ENCODE peak calls at places on chromosomes 1 and 21, in four cellular contexts. One of them, this sample, is unnamed. For H3K4me1 and H3K27me3, the result is how much of the 10 kb centered on the place peaks cover.

GRCh38 chr1:53998223-53998622 is 19.8 kb downstream of the LDLRAD1 start:
- DNase-seq in transverse colon: no peak
- DNase-seq in PC-9: no peak
- DNase-seq in IMR-90: no peak
- DNase-seq in this sample: no peak

GRCh38 chr1:184513966-184514365 is 127.1 kb downstream of the C1orf21 start:
- DNase-seq in transverse colon: no peak
- DNase-seq in PC-9: no peak
- DNase-seq in IMR-90: peak
- DNase-seq in this sample: peak

GRCh38 chr1:55443175-55443933 is 228.2 kb upstream of the USP24 start:
- DNase-seq in PC-9: peak
- DNase-seq in transverse colon: peak
- DNase-seq in IMR-90: peak
- DNase-seq in this sample: peak

GRCh38 chr1:172903581-172904220 is 147.0 kb downstream of the TNFSF18 start:
- DNase-seq in transverse colon: no peak
- DNase-seq in PC-9: peak
- DNase-seq in IMR-90: peak
- DNase-seq in this sample: peak

GRCh38 chr1:200234938-200235337 is 174.9 kb downstream of the ZNF281 start:
- DNase-seq in PC-9: no peak
- DNase-seq in transverse colon: no peak
- DNase-seq in IMR-90: no peak
- DNase-seq in this sample: no peak

GRCh38 chr1:182803846-182804245 is 14.3 kb downstream of the NPL start:
- DNase-seq in transverse colon: no peak
- DNase-seq in PC-9: peak
- DNase-seq in IMR-90: no peak
- DNase-seq in this sample: peak

GRCh38 chr21:16309250-16309971 is 579.6 kb downstream of the USP25 start:
- DNase-seq in PC-9: no peak
- DNase-seq in transverse colon: no peak
- DNase-seq in IMR-90: no peak
- DNase-seq in this sample: no peak

GRCh38 chr1:168488153-168488552 is 55.6 kb downstream of the XCL2 start:
- DNase-seq in PC-9: no peak
- DNase-seq in IMR-90: peak
- DNase-seq in transverse colon: no peak
- DNase-seq in this sample: peak

GRCh38 chr1:39243302-39243701 is 38.8 kb downstream of the MACF1 start:
- DNase-seq in IMR-90: no peak
- DNase-seq in PC-9: no peak
- DNase-seq in transverse colon: no peak
- DNase-seq in this sample: no peak

GRCh38 chr1:24558902-24559791 is 3.3 kb downstream of the NCMAP start:
- DNase-seq in PC-9: peak
- DNase-seq in IMR-90: peak
- DNase-seq in transverse colon: peak
- DNase-seq in this sample: no peak

GRCh38 chr21:18164933-18165332 is 79.7 kb upstream of the CHODL start:
- DNase-seq in PC-9: no peak
- DNase-seq in transverse colon: no peak
- DNase-seq in IMR-90: no peak
- DNase-seq in this sample: peak

GRCh38 chr1:45016090-45016697 is 4.1 kb downstream of the UROD start:
- DNase-seq in IMR-90: no peak
- DNase-seq in transverse colon: no peak
- DNase-seq in PC-9: no peak
- DNase-seq in this sample: no peak

GRCh38 chr1:145826030-145826429 is 2.0 kb downstream of the POLR3C start:
- DNase-seq in IMR-90: no peak
- DNase-seq in PC-9: no peak
- DNase-seq in transverse colon: no peak
- DNase-seq in this sample: no peak

GRCh38 chr21:38027901-38028300 is 111.6 kb upstream of the KCNJ6 start:
- DNase-seq in transverse colon: no peak
- DNase-seq in PC-9: no peak
- DNase-seq in IMR-90: no peak
- DNase-seq in this sample: peak

GRCh38 chr1:2414297-2414958 is 2.1 kb upstream of the PEX10 start:
- DNase-seq in PC-9: peak
- DNase-seq in IMR-90: peak
- DNase-seq in transverse colon: peak
- DNase-seq in this sample: no peak

GRCh38 chr1:63317007-63317813 is 5.2 kb upstream of the FOXD3 start:
- DNase-seq in transverse colon: peak
- DNase-seq in IMR-90: peak
- DNase-seq in PC-9: peak
- DNase-seq in this sample: no peak

GRCh38 chr1:51506537-51506936 is 12.5 kb downstream of the EPS15 start:
- DNase-seq in transverse colon: no peak
- DNase-seq in PC-9: no peak
- DNase-seq in IMR-90: peak
- DNase-seq in this sample: peak

GRCh38 chr1:59039551-59039950 is 255.7 kb upstream of the JUN start:
- DNase-seq in IMR-90: no peak
- DNase-seq in PC-9: no peak
- DNase-seq in transverse colon: no peak
- DNase-seq in this sample: peak

GRCh38 chr1:105260018-105260417 is 1510.3 kb downstream of the AMY1C start:
- DNase-seq in PC-9: no peak
- DNase-seq in transverse colon: no peak
- DNase-seq in IMR-90: no peak
- DNase-seq in this sample: no peak

GRCh38 chr1:5834477-5835178 is 157.6 kb downstream of the NPHP4 start:
- DNase-seq in IMR-90: no peak
- DNase-seq in PC-9: no peak
- DNase-seq in transverse colon: no peak
- DNase-seq in this sample: no peak

GRCh38 chr1:13469343-13469742 is 44.5 kb downstream of the LRRC38 start:
- DNase-seq in transverse colon: no peak
- DNase-seq in PC-9: no peak
- DNase-seq in IMR-90: no peak
- DNase-seq in this sample: no peak

GRCh38 chr1:59220356-59220755 is 76.5 kb upstream of the FGGY start:
- DNase-seq in transverse colon: no peak
- DNase-seq in IMR-90: no peak
- DNase-seq in PC-9: no peak
- DNase-seq in this sample: no peak

GRCh38 chr1:234617986-234618725 is 8.2 kb upstream of the IRF2BP2 start:
- DNase-seq in PC-9: no peak
- DNase-seq in transverse colon: no peak
- DNase-seq in IMR-90: peak
- DNase-seq in this sample: peak

GRCh38 chr1:184428604-184429003 is 41.8 kb downstream of the C1orf21 start:
- DNase-seq in IMR-90: no peak
- DNase-seq in transverse colon: no peak
- DNase-seq in PC-9: no peak
- DNase-seq in this sample: no peak

GRCh38 chr1:151255381-151255780 is 847 bp downstream of the PSMD4 start:
- DNase-seq in PC-9: no peak
- DNase-seq in transverse colon: no peak
- DNase-seq in IMR-90: peak
- DNase-seq in this sample: peak

GRCh38 chr1:41847733-41848132 is 71.0 kb downstream of the HIVEP3 start:
- DNase-seq in IMR-90: no peak
- DNase-seq in transverse colon: no peak
- DNase-seq in PC-9: no peak
- DNase-seq in this sample: no peak

GRCh38 chr1:180586671-180587155 is 27.9 kb downstream of the OVAAL start:
- DNase-seq in IMR-90: peak
- DNase-seq in PC-9: peak
- DNase-seq in transverse colon: no peak
- DNase-seq in this sample: peak

GRCh38 chr1:243667133-243667532 is 182.9 kb downstream of the AKT3 start:
- DNase-seq in transverse colon: no peak
- DNase-seq in PC-9: no peak
- DNase-seq in IMR-90: no peak
- DNase-seq in this sample: no peak

GRCh38 chr1:53639251-53639721 is 99.7 kb downstream of the GLIS1 start:
- DNase-seq in IMR-90: peak
- DNase-seq in transverse colon: no peak
- DNase-seq in PC-9: peak
- DNase-seq in this sample: peak

GRCh38 chr1:206736878-206737728 is 33.5 kb upstream of the IL19 start:
- DNase-seq in transverse colon: peak
- DNase-seq in IMR-90: no peak
- DNase-seq in PC-9: no peak
- DNase-seq in this sample: no peak
- H3K4me1 ChIP-seq in transverse colon: under half
- H3K4me1 ChIP-seq in IMR-90: under half
- H3K4me1 ChIP-seq in PC-9: under half
- H3K4me1 ChIP-seq in this sample: under half

GRCh38 chr1:4002061-4002521 is 102.0 kb upstream of the C1orf174 start:
- DNase-seq in transverse colon: no peak
- DNase-seq in PC-9: no peak
- DNase-seq in IMR-90: no peak
- DNase-seq in this sample: no peak

GRCh38 chr1:4001461-4001860 is 101.4 kb upstream of the C1orf174 start:
- DNase-seq in IMR-90: no peak
- DNase-seq in PC-9: no peak
- DNase-seq in transverse colon: no peak
- DNase-seq in this sample: no peak

GRCh38 chr1:4002741-4003140 is 102.7 kb upstream of the C1orf174 start:
- DNase-seq in PC-9: no peak
- DNase-seq in IMR-90: no peak
- DNase-seq in transverse colon: no peak
- DNase-seq in this sample: no peak

GRCh38 chr1:3999941-4000735 is 100.1 kb upstream of the C1orf174 start:
- DNase-seq in PC-9: no peak
- DNase-seq in IMR-90: no peak
- DNase-seq in transverse colon: no peak
- DNase-seq in this sample: no peak

DNA sequence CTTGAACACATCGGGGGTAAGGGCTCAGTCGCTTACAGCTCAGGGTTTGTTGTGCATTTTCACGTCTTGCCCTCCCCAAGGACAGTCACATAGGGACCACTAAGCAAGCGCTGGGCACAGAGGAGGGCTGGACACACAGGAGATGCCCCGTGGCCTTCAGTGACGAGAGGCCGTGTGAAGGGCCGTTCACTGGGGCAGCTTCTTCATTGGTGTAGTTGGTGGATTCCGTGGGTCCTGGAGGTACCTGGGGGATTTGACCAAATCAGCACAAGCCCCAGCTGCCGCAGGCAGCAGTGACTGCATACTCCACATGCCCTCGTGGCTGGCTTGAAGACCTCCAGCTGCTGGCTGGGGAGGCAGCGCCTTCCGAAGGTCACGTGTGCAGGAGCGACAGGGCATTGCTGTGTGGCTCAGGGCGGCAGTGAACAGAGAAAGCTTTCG is 100.8 kb upstream of the C1orf174 start:
- DNase-seq in PC-9: no peak
- DNase-seq in transverse colon: no peak
- DNase-seq in IMR-90: no peak
- DNase-seq in this sample: no peak
- H3K27me3 ChIP-seq in PC-9: half or more
- H3K27me3 ChIP-seq in transverse colon: under half
- H3K27me3 ChIP-seq in IMR-90: under half
- H3K27me3 ChIP-seq in this sample: under half

GRCh38 chr1:25889470-25889869 is 14.0 kb upstream of the PAQR7 start:
- DNase-seq in IMR-90: peak
- DNase-seq in transverse colon: no peak
- DNase-seq in PC-9: no peak
- DNase-seq in this sample: no peak
- TF ChIP-seq CTCF in IMR-90: peak
- TF ChIP-seq CTCF in transverse colon: no peak
- TF ChIP-seq CTCF in PC-9: peak
- TF ChIP-seq CTCF in this sample: peak

GRCh38 chr1:198156745-198157240 is at the start of gene NEK7:
- DNase-seq in PC-9: peak
- DNase-seq in transverse colon: peak
- DNase-seq in IMR-90: peak
- DNase-seq in this sample: peak
- H3K4me1 ChIP-seq in PC-9: under half
- H3K4me1 ChIP-seq in transverse colon: under half
- H3K4me1 ChIP-seq in IMR-90: under half
- H3K4me1 ChIP-seq in this sample: under half

GRCh38 chr1:169786974-169787373 is 7.7 kb downstream of the METTL18 start:
- DNase-seq in transverse colon: no peak
- DNase-seq in IMR-90: no peak
- DNase-seq in PC-9: no peak
- DNase-seq in this sample: no peak

GRCh38 chr1:169793730-169794129 is 977 bp downstream of the METTL18 start:
- DNase-seq in transverse colon: no peak
- DNase-seq in PC-9: no peak
- DNase-seq in IMR-90: no peak
- DNase-seq in this sample: no peak

GRCh38 chr1:169785267-169785666 is 9.4 kb downstream of the METTL18 start:
- DNase-seq in transverse colon: no peak
- DNase-seq in PC-9: no peak
- DNase-seq in IMR-90: no peak
- DNase-seq in this sample: no peak

GRCh38 chr1:169784102-169784501 is 10.6 kb downstream of the METTL18 start:
- DNase-seq in IMR-90: no peak
- DNase-seq in PC-9: no peak
- DNase-seq in transverse colon: no peak
- DNase-seq in this sample: no peak

GRCh38 chr1:169788402-169788801 is 6.3 kb downstream of the METTL18 start:
- DNase-seq in transverse colon: no peak
- DNase-seq in PC-9: no peak
- DNase-seq in IMR-90: no peak
- DNase-seq in this sample: no peak
- H3K27me3 ChIP-seq in transverse colon: under half
- H3K27me3 ChIP-seq in PC-9: under half
- H3K27me3 ChIP-seq in IMR-90: under half
- H3K27me3 ChIP-seq in this sample: under half

DNA sequence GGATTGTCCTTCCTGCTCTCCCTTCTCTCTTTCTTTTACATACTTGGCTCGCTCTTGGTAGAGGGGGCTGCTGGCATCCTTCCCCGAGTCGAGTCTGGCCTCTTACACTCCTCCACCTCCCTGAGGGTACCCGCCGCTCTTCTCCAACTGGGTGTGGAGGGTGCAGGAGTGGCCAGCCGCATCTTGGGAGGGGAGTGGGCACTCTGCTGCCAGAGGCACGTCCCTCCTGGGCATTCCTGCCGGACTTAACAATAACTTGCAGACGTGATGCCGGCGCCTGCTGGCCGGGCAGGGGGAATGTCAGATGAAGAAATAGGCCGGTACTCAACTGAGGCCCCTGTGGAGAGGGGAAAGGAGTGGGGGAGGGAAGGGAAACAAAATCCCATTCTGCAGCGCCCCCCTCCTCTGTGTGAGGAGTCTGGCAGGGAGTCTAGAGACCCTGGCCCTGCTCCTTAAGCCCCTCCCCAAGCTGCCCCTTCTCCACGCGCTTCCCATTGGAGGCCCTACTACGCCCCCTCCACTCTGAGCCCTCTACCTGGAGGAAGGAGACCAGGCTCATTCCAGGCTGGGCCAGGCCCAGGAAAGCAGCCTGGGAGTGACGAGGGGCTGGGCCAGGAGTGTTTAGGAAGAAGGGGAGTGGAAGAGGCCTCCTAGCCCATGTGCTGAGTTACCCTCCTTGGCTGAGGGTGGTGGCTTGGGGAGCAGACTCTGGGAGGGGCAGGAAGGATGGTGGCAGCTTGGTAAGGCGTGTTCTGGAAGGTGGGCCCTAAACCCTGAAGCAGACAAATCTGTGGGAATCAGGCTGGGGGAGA is 1.8 kb downstream of the ATP2B4 start:
- DNase-seq in IMR-90: peak
- DNase-seq in PC-9: peak
- DNase-seq in transverse colon: peak
- DNase-seq in this sample: peak
- TF ChIP-seq CTCF in IMR-90: peak
- TF ChIP-seq CTCF in PC-9: peak
- TF ChIP-seq CTCF in transverse colon: peak
- TF ChIP-seq CTCF in this sample: peak